ENCODE peak calls at places on chromosomes 7 and 10, in five cellular contexts. D, W, I, V and F are unnamed samples. For H3K4me1, the result is how much of the 10 kb centered on the place peaks cover.

GRCh38 chr7:86788948-86789347 is 145.2 kb downstream of the GRM3 start:
- DNase-seq in V (no peak), D (no peak), I (no peak), W (no peak), F (no peak)

GRCh38 chr10:79145174-79145483 is 76.4 kb downstream of the ZMIZ1 start:
- DNase-seq in I (no peak), D (no peak), W (no peak), V (no peak), F (no peak)

GRCh38 chr10:1434202-1434601 is 303.1 kb downstream of the ADARB2 start:
- DNase-seq in V (no peak), D (no peak), I (no peak), W (no peak), F (no peak)

GRCh38 chr7:70303309-70303708 is 705.0 kb downstream of the AUTS2 start:
- DNase-seq in W (no peak), I (no peak), V (no peak), D (no peak), F (no peak)

GRCh38 chr7:112995091-112995824 is 91.4 kb downstream of the GPR85 start:
- DNase-seq in D (no peak), I (peak), W (no peak), V (no peak), F (no peak)

GRCh38 chr10:47044741-47045140 is 133.5 kb downstream of the PTPN20 start:
- DNase-seq in V (peak), W (peak), D (peak), I (no peak), F (no peak)

GRCh38 chr10:23314835-23315239 is 29.8 kb downstream of the C10orf67 start:
- DNase-seq in V (no peak), D (peak), I (peak), W (no peak), F (peak)

GRCh38 chr7:71538210-71538609 is 406.3 kb downstream of the GALNT17 start:
- DNase-seq in V (no peak), W (no peak), I (no peak), D (no peak), F (no peak)

GRCh38 chr7:155459133-155459866 is 1.4 kb downstream of the EN2 start:
- DNase-seq in W (no peak), D (no peak), I (no peak), V (no peak), F (no peak)

GRCh38 chr10:110843796-110844616 is 27.7 kb upstream of the PDCD4 start:
- DNase-seq in D (no peak), I (no peak), W (peak), V (no peak), F (no peak)

GRCh38 chr7:26787696-26788095 is 76.7 kb downstream of the SKAP2 start:
- DNase-seq in V (no peak), W (no peak), I (no peak), D (no peak), F (no peak)

GRCh38 chr10:100519321-100520051 is at the start of gene SEC31B:
- DNase-seq in I (no peak), V (peak), D (peak), W (no peak), F (peak)

GRCh38 chr10:3065622-3066021 is 1.7 kb upstream of the PFKP start:
- DNase-seq in D (no peak), V (no peak), W (peak), I (no peak), F (no peak)

GRCh38 chr7:108200326-108200725 is 70.2 kb upstream of the LAMB4 start:
- DNase-seq in D (no peak), I (peak), V (no peak), W (no peak), F (no peak)

GRCh38 chr7:134420509-134421125 is 38.3 kb downstream of the AKR1B1 start:
- DNase-seq in I (peak), D (peak), V (no peak), W (no peak), F (peak)

GRCh38 chr10:72297281-72297967 is 23.7 kb downstream of the DDIT4 start:
- DNase-seq in I (peak), D (peak), V (peak), W (peak), F (peak)

GRCh38 chr7:36014961-36015360 is 138.1 kb upstream of the EEPD1 start:
- DNase-seq in W (no peak), D (no peak), I (no peak), V (no peak), F (no peak)

GRCh38 chr7:128833148-128833938 is 3.1 kb downstream of the FLNC start:
- DNase-seq in D (no peak), W (peak), I (peak), V (no peak), F (no peak)

GRCh38 chr7:94571816-94572215 is 62.2 kb downstream of the CASD1 start:
- DNase-seq in W (no peak), V (no peak), D (no peak), I (no peak), F (no peak)

GRCh38 chr10:132664883-132665282 is 121.1 kb downstream of the NKX6-2 start:
- DNase-seq in V (no peak), W (no peak), I (no peak), D (no peak), F (no peak)

GRCh38 chr7:99693427-99694200 is 13.8 kb upstream of the CYP3A5 start:
- DNase-seq in V (no peak), D (no peak), I (no peak), W (no peak), F (peak)

GRCh38 chr10:96511044-96511945 is 2.4 kb downstream of the TLL2 start:
- DNase-seq in V (no peak), I (peak), D (no peak), W (no peak), F (peak)

GRCh38 chr10:60846173-60846572 is 67.9 kb downstream of the CDK1 start:
- DNase-seq in W (no peak), D (no peak), V (no peak), I (peak), F (no peak)

GRCh38 chr10:103584216-103585010 is 90.9 kb downstream of the NEURL1 start:
- DNase-seq in W (no peak), I (no peak), V (peak), D (no peak), F (no peak)

GRCh38 chr7:121385800-121386179 is 10.3 kb downstream of the FAM3C start:
- DNase-seq in V (no peak), D (no peak), W (no peak), I (peak), F (no peak)

GRCh38 chr10:110733256-110733952 is 89.3 kb downstream of the RBM20 start:
- DNase-seq in I (no peak), W (no peak), D (peak), V (peak), F (no peak)

GRCh38 chr10:101925027-101925426 is 81.4 kb upstream of the KCNIP2 start:
- DNase-seq in D (no peak), W (no peak), V (no peak), I (no peak), F (no peak)

GRCh38 chr7:57308631-57309408 is 141.2 kb upstream of the ZNF716 start:
- DNase-seq in W (no peak), I (no peak), D (peak), V (peak), F (no peak)

GRCh38 chr7:106611911-106612310 is 49.0 kb downstream of the CCDC71L start:
- DNase-seq in W (no peak), I (no peak), D (no peak), V (peak), F (no peak)

GRCh38 chr10:124917168-124917938 is 24.6 kb upstream of the ZRANB1 start:
- DNase-seq in V (peak), D (peak), W (peak), I (peak), F (peak)

GRCh38 chr10:126663328-126663727 is 7.2 kb downstream of the C10orf90 start:
- DNase-seq in W (peak), D (no peak), V (no peak), I (no peak), F (no peak)

GRCh38 chr10:23338155-23338828 is 6.3 kb downstream of the C10orf67 start:
- DNase-seq in I (peak), V (peak), W (no peak), D (no peak), F (no peak)

GRCh38 chr10:102559764-102560163 is 56.0 kb downstream of the SUFU start:
- DNase-seq in W (no peak), D (no peak), I (no peak), V (no peak), F (no peak)

GRCh38 chr7:76191783-76192240 is 9.9 kb upstream of the SRRM3 start:
- DNase-seq in V (no peak), W (no peak), I (peak), D (no peak), F (no peak)
- TF ChIP-seq POLR2A in V (no peak), W (no peak), I (no peak), D (no peak), F (no peak)

DNA sequence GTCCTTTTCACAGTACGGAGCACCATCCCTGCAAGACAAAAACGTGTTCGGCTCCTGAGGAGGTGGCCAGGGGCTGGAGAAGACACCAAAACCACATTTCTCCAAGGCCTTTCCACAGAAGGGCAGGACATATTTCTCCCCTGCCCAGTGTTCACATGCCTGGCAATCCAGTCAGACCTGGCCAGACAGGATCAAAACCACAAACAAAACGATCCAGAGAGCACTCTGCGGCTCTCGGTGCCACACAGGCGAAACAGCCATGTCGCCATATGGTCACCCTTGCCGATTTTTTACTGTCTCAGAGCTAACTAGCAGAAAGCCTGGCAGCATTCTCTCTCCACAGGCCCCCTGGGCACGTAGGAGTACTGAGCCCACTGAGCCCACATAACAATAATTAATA is 113.0 kb downstream of the ABLIM1 start:
- DNase-seq in W (no peak), D (no peak), V (no peak), I (no peak), F (no peak)
- H3K4me1 ChIP-seq in W (under half), D (under half), V (under half), I (under half), F (under half)

GRCh38 chr7:141370178-141370577 is 181.0 kb upstream of the AGK start:
- DNase-seq in D (no peak), I (no peak), V (no peak), W (no peak), F (no peak)

GRCh38 chr7:141363748-141364147 is 187.5 kb upstream of the AGK start:
- DNase-seq in W (no peak), I (no peak), V (no peak), D (no peak), F (no peak)

GRCh38 chr7:141362580-141363435 is 188.4 kb upstream of the AGK start:
- DNase-seq in I (peak), W (no peak), D (peak), V (no peak), F (no peak)

GRCh38 chr7:141369422-141369821 is 181.8 kb upstream of the AGK start:
- DNase-seq in W (no peak), I (no peak), V (peak), D (no peak), F (no peak)

GRCh38 chr7:141366098-141366621 is 185.1 kb upstream of the AGK start:
- DNase-seq in V (no peak), D (no peak), I (no peak), W (no peak), F (no peak)
- H3K27ac ChIP-seq in V (no peak), D (no peak), I (no peak), W (no peak), F (no peak)

GRCh38 chr7:28408974-28409715 is 3.2 kb upstream of the CREB5 start:
- DNase-seq in V (peak), W (peak), I (peak), D (peak), F (peak)
- TF ChIP-seq POLR2A in V (peak), W (peak), I (peak), D (no peak), F (peak)

GRCh38 chr7:18408868-18409267 is 86.7 kb upstream of the HDAC9 start:
- DNase-seq in I (no peak), W (no peak), D (no peak), V (no peak), F (no peak)

GRCh38 chr7:18413447-18413846 is 82.1 kb upstream of the HDAC9 start:
- DNase-seq in W (no peak), D (no peak), V (no peak), I (no peak), F (no peak)

GRCh38 chr7:18405731-18406130 is 89.8 kb upstream of the HDAC9 start:
- DNase-seq in V (no peak), W (no peak), I (no peak), D (no peak), F (no peak)

GRCh38 chr7:18407385-18407784 is 88.2 kb upstream of the HDAC9 start:
- DNase-seq in D (no peak), I (no peak), V (no peak), W (no peak), F (no peak)

GRCh38 chr7:18408461-18408860 is 87.1 kb upstream of the HDAC9 start:
- DNase-seq in D (peak), V (no peak), I (peak), W (no peak), F (no peak)
- H3K4me1 ChIP-seq in D (under half), V (under half), I (under half), W (under half), F (under half)

DNA sequence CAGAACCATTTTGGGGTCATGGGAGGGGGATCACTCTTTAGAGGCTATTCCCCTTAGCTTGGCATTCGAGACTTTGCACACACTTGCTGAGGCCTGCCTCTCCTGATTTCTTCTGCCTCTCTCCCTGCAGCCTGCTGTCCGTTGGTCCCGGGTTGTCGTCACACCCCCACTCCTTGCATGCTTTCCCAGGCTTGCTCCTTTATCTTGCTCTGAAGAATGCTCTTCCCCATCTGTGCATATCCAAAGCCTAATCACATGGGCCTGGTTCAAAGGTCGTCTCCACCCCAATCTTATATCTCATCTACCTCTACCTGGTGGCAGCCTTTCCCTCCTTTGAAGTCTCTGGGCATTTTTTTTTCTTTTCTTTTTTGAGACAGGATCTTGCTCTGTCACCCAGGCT is 24.3 kb upstream of the EMX2 start:
- DNase-seq in V (no peak), W (no peak), I (no peak), D (no peak), F (no peak)
- H3K27ac ChIP-seq in V (no peak), W (no peak), I (no peak), D (no peak), F (no peak)

GRCh38 chr10:43384252-43385221 is 13.1 kb downstream of the FXYD4 start:
- DNase-seq in W (peak), V (no peak), I (no peak), D (no peak), F (no peak)
- TF ChIP-seq POLR2A in W (no peak), V (peak), I (no peak), D (no peak), F (no peak)